ENCODE peak calls at places on chromosomes 16 and 17, in nine cellular contexts. K, X, F, I, O, C, U, L and Z are unnamed samples.

GRCh38 chr16:6343157-6343556 is 989.5 kb upstream of the RBFOX1 start:
- DNase-seq in K (no peak), X (no peak), F (no peak), I (no peak), O (no peak), C (no peak), U (no peak), L (no peak), Z (no peak)

GRCh38 chr17:80092959-80093358 is 8.4 kb upstream of the GAA start:
- DNase-seq in K (no peak), X (no peak), F (no peak), I (no peak), O (no peak), C (no peak), U (no peak), L (no peak), Z (peak)

GRCh38 chr16:51164574-51164973 is 13.5 kb upstream of the SALL1 start:
- DNase-seq in K (no peak), X (no peak), F (no peak), I (no peak), O (no peak), C (no peak), U (no peak), L (no peak), Z (no peak)

GRCh38 chr17:27244481-27245223 is 49.3 kb upstream of the WSB1 start:
- DNase-seq in K (peak), X (peak), F (peak), I (no peak), O (peak), C (peak), U (peak), L (no peak), Z (peak)

GRCh38 chr16:89407282-89407924 is 83.0 kb downstream of the ANKRD11 start:
- DNase-seq in K (no peak), X (no peak), F (no peak), I (no peak), O (no peak), C (no peak), U (no peak), L (no peak), Z (no peak)

GRCh38 chr17:40074871-40075215 is 12.1 kb downstream of the THRA start:
- DNase-seq in K (no peak), X (no peak), F (peak), I (peak), O (no peak), C (no peak), U (no peak), L (no peak), Z (no peak)

GRCh38 chr17:70622382-70623260 is 453.3 kb downstream of the KCNJ2 start:
- DNase-seq in K (peak), X (peak), F (peak), I (peak), O (no peak), C (peak), U (peak), L (peak), Z (peak)

GRCh38 chr17:5283531-5284315 is 1.6 kb downstream of the RABEP1 start:
- DNase-seq in K (peak), X (no peak), F (no peak), I (no peak), O (no peak), C (no peak), U (no peak), L (no peak), Z (no peak)

GRCh38 chr16:1819611-1820010 is 7.0 kb downstream of the HAGH start:
- DNase-seq in K (no peak), X (no peak), F (no peak), I (no peak), O (no peak), C (no peak), U (no peak), L (no peak), Z (no peak)

GRCh38 chr16:85206472-85207356 is 94.4 kb upstream of the CIBAR2 start:
- DNase-seq in K (peak), X (peak), F (no peak), I (no peak), O (peak), C (no peak), U (peak), L (peak), Z (peak)

GRCh38 chr17:79325707-79326106 is 251.1 kb downstream of the ENGASE start:
- DNase-seq in K (no peak), X (no peak), F (no peak), I (no peak), O (no peak), C (no peak), U (no peak), L (no peak), Z (peak)

GRCh38 chr17:80195671-80196529 is 24.2 kb downstream of the SGSH start:
- DNase-seq in K (no peak), X (no peak), F (no peak), I (peak), O (no peak), C (no peak), U (no peak), L (peak), Z (no peak)

GRCh38 chr17:21419299-21420239 is 43.4 kb downstream of the KCNJ12 start:
- DNase-seq in K (no peak), X (no peak), F (no peak), I (no peak), O (no peak), C (no peak), U (no peak), L (no peak), Z (no peak)

GRCh38 chr17:8745586-8746500 is 1.2 kb upstream of the CCDC42 start:
- DNase-seq in K (peak), X (peak), F (peak), I (peak), O (peak), C (peak), U (peak), L (peak), Z (peak)

GRCh38 chr16:66409156-66409555 is 17.9 kb upstream of the BEAN1 start:
- DNase-seq in K (peak), X (no peak), F (peak), I (no peak), O (no peak), C (peak), U (no peak), L (no peak), Z (peak)

GRCh38 chr16:62018301-62019060 is 17.8 kb downstream of the CDH8 start:
- DNase-seq in K (no peak), X (no peak), F (no peak), I (no peak), O (no peak), C (no peak), U (no peak), L (no peak), Z (no peak)

GRCh38 chr17:81731271-81731670 is 19.2 kb downstream of the SLC25A10 start:
- DNase-seq in K (peak), X (no peak), F (no peak), I (no peak), O (no peak), C (peak), U (no peak), L (no peak), Z (peak)

GRCh38 chr17:10141436-10141835 is 57.0 kb downstream of the GAS7 start:
- DNase-seq in K (no peak), X (no peak), F (no peak), I (no peak), O (no peak), C (no peak), U (no peak), L (no peak), Z (no peak)

GRCh38 chr17:81900181-81900820 is 1.7 kb upstream of the NPB start:
- DNase-seq in K (no peak), X (no peak), F (no peak), I (no peak), O (no peak), C (no peak), U (no peak), L (no peak), Z (no peak)

GRCh38 chr16:57720142-57720575 is 15.4 kb upstream of the KATNB1 start:
- DNase-seq in K (peak), X (peak), F (peak), I (peak), O (peak), C (peak), U (no peak), L (peak), Z (peak)

GRCh38 chr16:23871924-23872323 is 36.1 kb downstream of the PRKCB start:
- DNase-seq in K (no peak), X (no peak), F (no peak), I (no peak), O (no peak), C (no peak), U (no peak), L (no peak), Z (no peak)

GRCh38 chr17:59607817-59608403 is 11.8 kb upstream of the CLTC start:
- DNase-seq in K (no peak), X (no peak), F (no peak), I (peak), O (no peak), C (no peak), U (no peak), L (peak), Z (no peak)

GRCh38 chr17:37490022-37490587 is 414 bp downstream of the DUSP14 start:
- DNase-seq in K (peak), X (peak), F (peak), I (peak), O (peak), C (peak), U (peak), L (peak), Z (peak)

GRCh38 chr17:58960068-58960467 is 146.6 kb downstream of the TRIM37 start:
- DNase-seq in K (peak), X (no peak), F (peak), I (peak), O (no peak), C (peak), U (no peak), L (no peak), Z (peak)

GRCh38 chr16:66207139-66207863 is 159.2 kb upstream of the CDH5 start:
- DNase-seq in K (no peak), X (no peak), F (peak), I (no peak), O (no peak), C (peak), U (no peak), L (no peak), Z (no peak)

GRCh38 chr17:18184143-18185007 is 747 bp downstream of the ALKBH5 start:
- DNase-seq in K (peak), X (peak), F (peak), I (peak), O (peak), C (peak), U (peak), L (no peak), Z (peak)

GRCh38 chr16:11211061-11211976 is 44.7 kb downstream of the SOCS1 start:
- DNase-seq in K (no peak), X (no peak), F (no peak), I (no peak), O (no peak), C (no peak), U (no peak), L (no peak), Z (no peak)

GRCh38 chr17:16243811-16244567 is 27.0 kb downstream of the PIGL start:
- DNase-seq in K (peak), X (no peak), F (no peak), I (peak), O (no peak), C (no peak), U (no peak), L (peak), Z (peak)

GRCh38 chr17:32519769-32520701 is 33.2 kb downstream of the CDK5R1 start:
- DNase-seq in K (no peak), X (peak), F (peak), I (peak), O (no peak), C (peak), U (no peak), L (peak), Z (no peak)

GRCh38 chr16:67454104-67454503 is 23.2 kb downstream of the HSD11B2 start:
- DNase-seq in K (no peak), X (no peak), F (no peak), I (no peak), O (no peak), C (no peak), U (no peak), L (no peak), Z (no peak)

GRCh38 chr17:69857412-69857835 is 217.6 kb upstream of the KCNJ16 start:
- DNase-seq in K (peak), X (no peak), F (peak), I (no peak), O (no peak), C (peak), U (no peak), L (no peak), Z (peak)

GRCh38 chr17:74744714-74745547 is 3.5 kb upstream of the NHERF1 start:
- DNase-seq in K (peak), X (peak), F (peak), I (peak), O (peak), C (peak), U (peak), L (peak), Z (peak)
- H3K4me3 ChIP-seq in K (no peak), X (peak), F (no peak), I (no peak), O (peak), C (peak), U (peak), L (no peak), Z (peak)

GRCh38 chr17:61425682-61426481 is 26.2 kb downstream of the TBX2 start:
- DNase-seq in K (no peak), X (no peak), F (no peak), I (no peak), O (no peak), C (no peak), U (no peak), L (peak), Z (no peak)
- TF ChIP-seq CTCF in K (no peak), X (no peak), F (no peak), I (no peak), O (no peak), C (no peak), U (no peak), L (no peak), Z (peak)

DNA sequence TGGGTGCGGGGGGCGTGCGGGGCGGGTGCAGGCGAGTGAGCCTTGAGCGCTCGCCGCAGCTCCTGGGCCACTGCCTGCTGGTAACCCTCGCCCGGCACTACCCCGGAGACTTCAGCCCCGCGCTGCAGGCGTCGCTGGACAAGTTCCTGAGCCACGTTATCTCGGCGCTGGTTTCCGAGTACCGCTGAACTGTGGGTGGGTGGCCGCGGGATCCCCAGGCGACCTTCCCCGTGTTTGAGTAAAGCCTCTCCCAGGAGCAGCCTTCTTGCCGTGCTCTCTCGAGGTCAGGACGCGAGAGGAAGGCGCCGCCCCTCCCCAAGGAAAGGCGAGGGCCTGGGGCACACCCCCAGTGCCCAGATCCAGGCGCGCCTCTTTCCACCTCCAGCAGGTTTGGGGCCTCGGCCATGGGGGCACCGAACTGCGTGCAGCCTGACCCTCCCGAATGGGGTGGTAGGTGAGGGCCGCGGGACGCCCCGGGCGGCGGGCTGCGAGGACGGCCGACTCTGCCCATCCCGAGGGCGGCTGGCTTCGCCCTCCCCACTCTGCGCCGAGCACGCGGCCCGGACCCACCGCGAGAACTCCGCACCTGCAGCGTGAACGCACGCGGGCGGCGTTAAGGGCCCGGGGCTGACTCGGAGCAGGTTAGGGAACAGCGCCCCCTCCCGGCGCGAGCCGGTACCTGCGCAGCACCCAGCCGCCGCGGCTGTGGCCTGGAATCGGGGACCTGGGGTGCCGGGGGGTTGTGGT is 835 bp downstream of the HBQ1 start:
- DNase-seq in K (peak), X (peak), F (peak), I (peak), O (peak), C (peak), U (peak), L (peak), Z (peak)
- H3K4me3 ChIP-seq in K (peak), X (peak), F (no peak), I (peak), O (peak), C (peak), U (peak), L (peak), Z (peak)

GRCh38 chr16:63323055-63323454 is 1286.8 kb upstream of the CDH8 start:
- DNase-seq in K (no peak), X (no peak), F (no peak), I (no peak), O (no peak), C (no peak), U (no peak), L (no peak), Z (no peak)
- TF ChIP-seq CTCF in K (no peak), X (no peak), F (no peak), I (no peak), O (no peak), C (no peak), U (no peak), L (no peak), Z (no peak)

GRCh38 chr16:14606102-14606501 is 24.0 kb downstream of the PARN start:
- DNase-seq in K (no peak), X (no peak), F (no peak), I (peak), O (no peak), C (no peak), U (no peak), L (no peak), Z (no peak)

GRCh38 chr16:14608604-14609003 is 21.5 kb downstream of the PARN start:
- DNase-seq in K (no peak), X (no peak), F (no peak), I (peak), O (no peak), C (no peak), U (no peak), L (no peak), Z (no peak)

GRCh38 chr16:14611660-14612059 is 18.4 kb downstream of the PARN start:
- DNase-seq in K (no peak), X (no peak), F (no peak), I (no peak), O (no peak), C (no peak), U (no peak), L (no peak), Z (no peak)

GRCh38 chr16:14609716-14610115 is 20.3 kb downstream of the PARN start:
- DNase-seq in K (no peak), X (no peak), F (no peak), I (no peak), O (no peak), C (no peak), U (no peak), L (no peak), Z (no peak)

DNA sequence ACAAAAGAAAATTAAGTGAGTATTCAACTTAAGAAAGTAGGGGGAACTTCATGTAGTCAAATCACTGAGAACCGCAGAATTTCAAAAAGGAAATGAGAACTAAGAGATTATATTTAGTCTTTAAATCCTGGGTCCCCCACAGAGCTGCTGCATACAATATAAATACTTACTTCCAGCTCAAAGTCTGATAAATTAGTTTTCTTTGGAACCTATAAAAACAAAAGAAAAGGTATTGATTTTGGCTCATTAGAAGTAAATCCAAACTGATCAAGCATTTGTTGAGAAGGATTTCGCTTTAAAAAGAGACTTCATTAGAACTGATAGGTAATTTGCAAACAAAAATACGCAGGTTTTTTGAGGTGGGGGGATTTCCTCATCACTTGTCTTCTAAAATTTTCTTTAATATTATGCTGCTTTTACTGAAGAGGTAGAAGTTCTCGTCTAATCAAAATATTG is 21.9 kb downstream of the PARN start:
- DNase-seq in K (no peak), X (no peak), F (no peak), I (peak), O (no peak), C (no peak), U (no peak), L (no peak), Z (no peak)
- H3K4me3 ChIP-seq in K (no peak), X (no peak), F (no peak), I (peak), O (no peak), C (no peak), U (no peak), L (no peak), Z (no peak)

DNA sequence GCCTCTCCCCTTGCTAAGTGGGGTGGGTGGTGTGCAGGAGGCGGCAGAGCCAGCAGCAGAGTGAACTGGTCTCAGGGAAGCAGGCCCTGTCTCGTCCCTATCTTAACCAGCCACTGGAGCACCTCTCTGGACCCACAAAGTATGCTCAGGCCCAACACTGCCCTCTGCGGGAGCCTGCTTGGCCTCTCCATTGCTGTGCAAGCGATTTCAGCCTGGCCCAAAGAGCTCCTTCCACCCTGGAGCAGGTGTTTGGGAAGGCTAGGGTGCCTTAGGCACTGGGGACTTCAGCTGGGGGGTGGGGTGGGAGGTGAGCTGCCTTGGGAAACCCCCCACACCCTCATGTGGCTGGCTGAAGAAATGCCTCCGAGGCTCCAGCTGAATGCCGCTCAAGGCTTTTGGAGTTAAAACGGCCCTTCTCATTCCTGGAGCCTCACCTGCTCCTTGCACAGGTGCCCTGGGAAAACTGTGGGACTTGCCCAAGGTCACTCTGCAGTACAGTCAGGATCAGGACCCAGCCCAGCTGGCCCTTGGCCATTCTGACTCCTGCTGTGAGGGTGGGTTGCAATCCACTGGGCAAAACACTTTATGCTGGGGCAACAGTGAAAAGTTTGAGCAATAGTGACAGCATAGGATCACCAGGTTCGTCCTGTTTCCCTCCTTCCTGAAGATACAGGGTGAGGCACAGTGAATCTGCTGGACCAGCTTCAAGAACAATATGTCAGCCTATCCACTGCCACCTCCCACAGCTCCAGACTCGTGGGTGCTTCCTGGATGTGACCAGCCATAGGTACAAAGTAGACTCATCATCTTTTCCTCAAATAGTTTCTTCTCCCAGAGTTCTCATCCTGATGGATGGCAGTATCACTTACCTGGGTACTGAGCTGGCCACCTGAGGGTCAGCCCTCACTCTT is 5.9 kb upstream of the UBE2O start:
- DNase-seq in K (peak), X (peak), F (peak), I (peak), O (no peak), C (peak), U (no peak), L (peak), Z (peak)
- TF ChIP-seq CTCF in K (peak), X (peak), F (peak), I (peak), O (peak), C (peak), U (peak), L (peak), Z (peak)